ENCODE peak calls at places on chromosomes 3 and 15, in five cellular contexts. H, D, B, P and W are unnamed samples.

GRCh38 chr3:125194061-125194848 is 18.3 kb downstream of the SLC12A8 start:
- DNase-seq in H (no peak), D (no peak), B (no peak), P (no peak), W (no peak)

GRCh38 chr3:155553800-155554199 is 191.1 kb downstream of the PLCH1 start:
- DNase-seq in H (no peak), D (no peak), B (no peak), P (no peak), W (no peak)

GRCh38 chr3:146342971-146343370 is 92.1 kb upstream of the PLSCR4 start:
- DNase-seq in H (no peak), D (no peak), B (no peak), P (no peak), W (no peak)

GRCh38 chr15:91275844-91276243 is 175.8 kb downstream of the SV2B start:
- DNase-seq in H (no peak), D (no peak), B (no peak), P (no peak), W (no peak)

GRCh38 chr15:81239190-81239589 is 42.5 kb downstream of the IL16 start:
- DNase-seq in H (no peak), D (no peak), B (no peak), P (no peak), W (no peak)

GRCh38 chr3:100260081-100260684 is 609 bp upstream of the TBC1D23 start:
- DNase-seq in H (no peak), D (no peak), B (no peak), P (no peak), W (no peak)

GRCh38 chr3:32817561-32818430 is at the start of gene TRIM71:
- DNase-seq in H (no peak), D (no peak), B (peak), P (no peak), W (no peak)

GRCh38 chr15:57251308-57251707 is 125.0 kb upstream of the CGNL1 start:
- DNase-seq in H (peak), D (no peak), B (no peak), P (no peak), W (no peak)

GRCh38 chr3:69115731-69116130 is 6.7 kb downstream of the LMOD3 start:
- DNase-seq in H (no peak), D (no peak), B (no peak), P (no peak), W (no peak)

GRCh38 chr3:143124683-143125520 is 5.3 kb downstream of the CHST2 start:
- DNase-seq in H (no peak), D (no peak), B (no peak), P (no peak), W (no peak)

GRCh38 chr3:171986208-171986607 is 53.2 kb upstream of the FNDC3B start:
- DNase-seq in H (no peak), D (no peak), B (no peak), P (no peak), W (no peak)

GRCh38 chr15:62307551-62307950 is 142.5 kb upstream of the C2CD4B start:
- DNase-seq in H (no peak), D (no peak), B (no peak), P (no peak), W (no peak)

GRCh38 chr3:98817546-98817945 is 54.4 kb downstream of the ST3GAL6 start:
- DNase-seq in H (peak), D (no peak), B (no peak), P (no peak), W (no peak)

GRCh38 chr3:43346990-43347749 is 60.8 kb downstream of the SNRK start:
- DNase-seq in H (no peak), D (no peak), B (peak), P (no peak), W (no peak)

GRCh38 chr15:83322061-83322460 is 37.6 kb upstream of the BNC1 start:
- DNase-seq in H (no peak), D (no peak), B (no peak), P (no peak), W (no peak)

GRCh38 chr15:100690032-100690785 is 87.8 kb downstream of the ASB7 start:
- DNase-seq in H (no peak), D (no peak), B (no peak), P (no peak), W (no peak)

GRCh38 chr3:89360155-89360554 is 252.7 kb downstream of the EPHA3 start:
- DNase-seq in H (no peak), D (no peak), B (no peak), P (no peak), W (no peak)

GRCh38 chr3:172218350-172219323 is 179.3 kb downstream of the FNDC3B start:
- DNase-seq in H (no peak), D (no peak), B (no peak), P (no peak), W (no peak)

GRCh38 chr3:64825404-64825803 is 137.6 kb upstream of the ADAMTS9 start:
- DNase-seq in H (peak), D (no peak), B (no peak), P (no peak), W (no peak)

GRCh38 chr3:197750396-197750831 is 731 bp downstream of the FYTTD1 start:
- DNase-seq in H (peak), D (peak), B (peak), P (peak), W (peak)

GRCh38 chr15:37967788-37968187 is 33.3 kb downstream of the TMCO5A start:
- DNase-seq in H (no peak), D (no peak), B (no peak), P (no peak), W (no peak)